ENCODE peak calls at places on chromosomes 12 and 14, in eight cellular contexts. E is ovary; D is NCI-H446; K is neural crest cell; C is AG08395; R is activated CD8-positive, alpha-beta memory T cell treated with anti-CD3 and anti-CD28 coated beads, Interleukin-2, amount 50 U/mL, for 4 hours; B is uterus; O is body of pancreas. P is an unnamed sample.
A peak's percentile ranks its signal among the peaks of the same experiment; 100 is the strongest.

GRCh38 chr14:99968156-99968920 is 96.9 kb upstream of the EVL start:
- DNase-seq in E (peak; percentile 53), D (no peak), K (no peak), C (peak; percentile 94), R (no peak), B (peak; percentile 56), O (no peak), P (peak; percentile 70)

GRCh38 chr14:77306406-77307098 is 14.1 kb downstream of the POMT2 start:
- DNase-seq in E (no peak), D (peak; percentile 63), K (no peak), C (peak; percentile 36), R (no peak), B (no peak), O (no peak), P (no peak)

GRCh38 chr12:111893287-111893686 is 51.3 kb downstream of the MAPKAPK5 start:
- DNase-seq in E (no peak), D (no peak), K (no peak), C (no peak), R (no peak), B (no peak), O (no peak), P (no peak)

GRCh38 chr14:101125313-101125712 is 221.8 kb upstream of the RTL1 start:
- DNase-seq in E (no peak), D (no peak), K (no peak), C (no peak), R (no peak), B (no peak), O (no peak), P (no peak)

GRCh38 chr14:54782803-54783659 is 119.6 kb downstream of the GCH1 start:
- DNase-seq in E (no peak), D (no peak), K (no peak), C (no peak), R (no peak), B (no peak), O (peak; percentile 26), P (no peak)

GRCh38 chr12:51632598-51632997 is 41.6 kb downstream of the SCN8A start:
- DNase-seq in E (no peak), D (no peak), K (no peak), C (no peak), R (no peak), B (no peak), O (no peak), P (no peak)

GRCh38 chr12:46958599-46959290 is 120.7 kb upstream of the PCED1B start:
- DNase-seq in E (no peak), D (no peak), K (no peak), C (no peak), R (no peak), B (no peak), O (no peak), P (no peak)

GRCh38 chr14:85991156-85991555 is 461.2 kb downstream of the FLRT2 start:
- DNase-seq in E (no peak), D (no peak), K (no peak), C (no peak), R (no peak), B (no peak), O (no peak), P (no peak)

GRCh38 chr12:108823804-108824203 is 33.6 kb downstream of the SSH1 start:
- DNase-seq in E (no peak), D (no peak), K (no peak), C (no peak), R (no peak), B (no peak), O (no peak), P (no peak)

GRCh38 chr14:96260341-96260821 is 4.4 kb downstream of the BDKRB1 start:
- DNase-seq in E (no peak), D (no peak), K (no peak), C (peak; percentile 56), R (no peak), B (no peak), O (no peak), P (no peak)

GRCh38 chr12:104719700-104720345 is 238.3 kb downstream of the SLC41A2 start:
- DNase-seq in E (no peak), D (no peak), K (no peak), C (no peak), R (no peak), B (no peak), O (peak; percentile 26), P (no peak)

GRCh38 chr12:75635606-75636444 is 124.4 kb upstream of the KRR1 start:
- DNase-seq in E (no peak), D (no peak), K (no peak), C (peak; percentile 66), R (no peak), B (no peak), O (no peak), P (peak; percentile 88)

GRCh38 chr12:123714302-123714627 is 2.1 kb downstream of the ATP6V0A2 start:
- DNase-seq in E (no peak), D (no peak), K (no peak), C (no peak), R (no peak), B (no peak), O (no peak), P (no peak)

GRCh38 chr12:16399110-16399509 is 51.7 kb downstream of the MGST1 start:
- DNase-seq in E (no peak), D (no peak), K (no peak), C (no peak), R (no peak), B (no peak), O (no peak), P (no peak)

GRCh38 chr12:49121047-49121696 is 10.0 kb downstream of the TUBA1B start:
- DNase-seq in E (no peak), D (peak; percentile 53), K (peak; percentile 33), C (peak; percentile 80), R (no peak), B (peak; percentile 47), O (peak; percentile 51), P (peak; percentile 18)

GRCh38 chr14:99256483-99256874 is 15.5 kb downstream of the BCL11B start:
- DNase-seq in E (no peak), D (no peak), K (no peak), C (no peak), R (peak; percentile 14), B (no peak), O (no peak), P (no peak)

GRCh38 chr12:67515679-67516363 is 132.7 kb upstream of the DYRK2 start:
- DNase-seq in E (no peak), D (no peak), K (no peak), C (no peak), R (peak; percentile 17), B (no peak), O (peak; percentile 72), P (no peak)

GRCh38 chr12:110475426-110475825 is 6.8 kb downstream of the FAM216A start:
- DNase-seq in E (no peak), D (no peak), K (no peak), C (no peak), R (no peak), B (no peak), O (no peak), P (no peak)

GRCh38 chr12:48865141-48865440 is 579 bp downstream of the RND1 start:
- DNase-seq in E (no peak), D (no peak), K (no peak), C (no peak), R (no peak), B (no peak), O (peak; percentile 7), P (no peak)

GRCh38 chr12:124828264-124829007 is 35.2 kb downstream of the SCARB1 start:
- DNase-seq in E (no peak), D (peak; percentile 33), K (no peak), C (peak; percentile 50), R (no peak), B (no peak), O (peak; percentile 79), P (no peak)

GRCh38 chr14:100108042-100108825 is 43.0 kb downstream of the EVL start:
- DNase-seq in E (peak; percentile 73), D (peak; percentile 73), K (peak; percentile 90), C (peak; percentile 86), R (peak; percentile 92), B (peak; percentile 81), O (peak; percentile 82), P (no peak)

GRCh38 chr14:67371247-67372148 is 11.4 kb downstream of the EIF2S1 start:
- DNase-seq in E (no peak), D (no peak), K (no peak), C (no peak), R (no peak), B (no peak), O (no peak), P (no peak)

GRCh38 chr14:36973806-36974442 is 198.5 kb downstream of the SLC25A21 start:
- DNase-seq in E (no peak), D (no peak), K (no peak), C (peak; percentile 19), R (no peak), B (no peak), O (no peak), P (peak; percentile 47)

GRCh38 chr12:65004270-65004669 is 116.8 kb downstream of the WIF1 start:
- DNase-seq in E (no peak), D (no peak), K (no peak), C (peak; percentile 6), R (no peak), B (no peak), O (no peak), P (peak; percentile 45)

GRCh38 chr12:85781751-85782150 is 54.5 kb downstream of the RASSF9 start:
- DNase-seq in E (no peak), D (peak; percentile 97), K (no peak), C (no peak), R (no peak), B (no peak), O (no peak), P (no peak)

GRCh38 chr14:75247286-75247922 is 31.2 kb upstream of the FOS start:
- DNase-seq in E (no peak), D (no peak), K (no peak), C (no peak), R (peak; percentile 48), B (no peak), O (no peak), P (no peak)

GRCh38 chr12:70154087-70154486 is 89.1 kb upstream of the CNOT2 start:
- DNase-seq in E (no peak), D (no peak), K (no peak), C (no peak), R (no peak), B (no peak), O (no peak), P (no peak)

GRCh38 chr12:51090705-51091229 is 7.4 kb upstream of the CSRNP2 start:
- DNase-seq in E (no peak), D (no peak), K (no peak), C (no peak), R (no peak), B (no peak), O (no peak), P (no peak)

GRCh38 chr12:65327207-65328076 is 49.0 kb downstream of the MSRB3 start:
- DNase-seq in E (no peak), D (no peak), K (no peak), C (peak; percentile 53), R (no peak), B (peak; percentile 51), O (no peak), P (no peak)

GRCh38 chr12:27142102-27142721 is 59.8 kb upstream of the C12orf71 start:
- DNase-seq in E (peak; percentile 57), D (peak; percentile 75), K (peak; percentile 62), C (peak; percentile 84), R (peak; percentile 35), B (peak; percentile 57), O (peak; percentile 74), P (peak; percentile 43)

GRCh38 chr12:116361404-116362223 is 84.1 kb upstream of the MED13L start:
- DNase-seq in E (no peak), D (no peak), K (no peak), C (no peak), R (no peak), B (no peak), O (no peak), P (peak; percentile 53)

GRCh38 chr12:6699989-6700645 is 498 bp downstream of the PIANP start:
- DNase-seq in E (no peak), D (no peak), K (peak; percentile 29), C (peak; percentile 26), R (peak; percentile 24), B (peak; percentile 34), O (no peak), P (no peak)

GRCh38 chr12:6962285-6963015 is 8.0 kb downstream of the PHB2 start:
- DNase-seq in E (no peak), D (no peak), K (no peak), C (no peak), R (no peak), B (no peak), O (peak; percentile 90), P (no peak)

GRCh38 chr12:93762059-93762719 is 85.0 kb downstream of the CRADD start:
- DNase-seq in E (no peak), D (peak; percentile 16), K (no peak), C (peak; percentile 40), R (no peak), B (no peak), O (no peak), P (no peak)

P was measured in skeletal muscle cell.